ENCODE peak calls at places on chromosomes 7 and 10, in nine cellular contexts. One of them, this sample, is unnamed.

GRCh38 chr10:130013263-130013937 is 49.3 kb upstream of the EBF3 start:
- DNase-seq in fibroblast of lung: no peak
- DNase-seq in fibroblast of the aortic adventitia: peak
- DNase-seq in right lobe of liver: no peak
- DNase-seq in H7: no peak
- DNase-seq in CD8-positive, alpha-beta memory T cell: no peak
- DNase-seq in K562: no peak
- DNase-seq in PC-9: no peak
- DNase-seq in cardiac fibroblast: no peak
- DNase-seq in this sample: no peak

GRCh38 chr7:150941351-150941982 is 36.7 kb downstream of the KCNH2 start:
- DNase-seq in fibroblast of lung: no peak
- DNase-seq in fibroblast of the aortic adventitia: no peak
- DNase-seq in right lobe of liver: no peak
- DNase-seq in H7: peak
- DNase-seq in CD8-positive, alpha-beta memory T cell: no peak
- DNase-seq in K562: no peak
- DNase-seq in PC-9: no peak
- DNase-seq in cardiac fibroblast: no peak
- DNase-seq in this sample: no peak

GRCh38 chr10:17062493-17063487 is 66.8 kb downstream of the CUBN start:
- DNase-seq in fibroblast of lung: peak
- DNase-seq in fibroblast of the aortic adventitia: peak
- DNase-seq in right lobe of liver: no peak
- DNase-seq in H7: peak
- DNase-seq in CD8-positive, alpha-beta memory T cell: no peak
- DNase-seq in K562: no peak
- DNase-seq in PC-9: peak
- DNase-seq in cardiac fibroblast: peak
- DNase-seq in this sample: peak

GRCh38 chr7:19677201-19677600 is 31.6 kb downstream of the POLR1F start:
- DNase-seq in fibroblast of lung: peak
- DNase-seq in fibroblast of the aortic adventitia: peak
- DNase-seq in right lobe of liver: no peak
- DNase-seq in H7: no peak
- DNase-seq in CD8-positive, alpha-beta memory T cell: no peak
- DNase-seq in K562: no peak
- DNase-seq in PC-9: peak
- DNase-seq in cardiac fibroblast: no peak
- DNase-seq in this sample: no peak

GRCh38 chr7:47885309-47886000 is 62.8 kb downstream of the PKD1L1 start:
- DNase-seq in fibroblast of lung: no peak
- DNase-seq in fibroblast of the aortic adventitia: no peak
- DNase-seq in right lobe of liver: no peak
- DNase-seq in H7: no peak
- DNase-seq in CD8-positive, alpha-beta memory T cell: no peak
- DNase-seq in K562: no peak
- DNase-seq in PC-9: no peak
- DNase-seq in cardiac fibroblast: no peak
- DNase-seq in this sample: no peak

GRCh38 chr10:127872871-127873600 is 19.7 kb downstream of the CLRN3 start:
- DNase-seq in fibroblast of lung: peak
- DNase-seq in fibroblast of the aortic adventitia: no peak
- DNase-seq in right lobe of liver: peak
- DNase-seq in H7: no peak
- DNase-seq in CD8-positive, alpha-beta memory T cell: no peak
- DNase-seq in K562: no peak
- DNase-seq in PC-9: no peak
- DNase-seq in cardiac fibroblast: peak
- DNase-seq in this sample: no peak

GRCh38 chr10:63523015-63523414 is 1.8 kb downstream of the REEP3 start:
- DNase-seq in fibroblast of lung: no peak
- DNase-seq in fibroblast of the aortic adventitia: no peak
- DNase-seq in right lobe of liver: no peak
- DNase-seq in H7: no peak
- DNase-seq in CD8-positive, alpha-beta memory T cell: no peak
- DNase-seq in K562: no peak
- DNase-seq in PC-9: no peak
- DNase-seq in cardiac fibroblast: no peak
- DNase-seq in this sample: no peak

GRCh38 chr7:39527296-39527695 is 38.9 kb upstream of the YAE1 start:
- DNase-seq in fibroblast of lung: no peak
- DNase-seq in fibroblast of the aortic adventitia: peak
- DNase-seq in right lobe of liver: no peak
- DNase-seq in H7: no peak
- DNase-seq in CD8-positive, alpha-beta memory T cell: no peak
- DNase-seq in K562: no peak
- DNase-seq in PC-9: no peak
- DNase-seq in cardiac fibroblast: peak
- DNase-seq in this sample: no peak

GRCh38 chr7:130486114-130486962 is 5.5 kb upstream of the MEST start:
- DNase-seq in fibroblast of lung: peak
- DNase-seq in fibroblast of the aortic adventitia: no peak
- DNase-seq in right lobe of liver: peak
- DNase-seq in H7: peak
- DNase-seq in CD8-positive, alpha-beta memory T cell: peak
- DNase-seq in K562: peak
- DNase-seq in PC-9: peak
- DNase-seq in cardiac fibroblast: peak
- DNase-seq in this sample: no peak

GRCh38 chr7:150784954-150785353 is 15.2 kb downstream of the TMEM176B start:
- DNase-seq in fibroblast of lung: no peak
- DNase-seq in fibroblast of the aortic adventitia: no peak
- DNase-seq in right lobe of liver: peak
- DNase-seq in H7: no peak
- DNase-seq in CD8-positive, alpha-beta memory T cell: no peak
- DNase-seq in K562: no peak
- DNase-seq in PC-9: no peak
- DNase-seq in cardiac fibroblast: no peak
- DNase-seq in this sample: no peak

GRCh38 chr10:115956225-115957009 is 316.6 kb downstream of the GFRA1 start:
- DNase-seq in fibroblast of lung: no peak
- DNase-seq in fibroblast of the aortic adventitia: no peak
- DNase-seq in right lobe of liver: no peak
- DNase-seq in H7: no peak
- DNase-seq in CD8-positive, alpha-beta memory T cell: no peak
- DNase-seq in K562: no peak
- DNase-seq in PC-9: no peak
- DNase-seq in cardiac fibroblast: peak
- DNase-seq in this sample: peak

GRCh38 chr10:43689955-43690771 is 41.5 kb upstream of the ZNF32 start:
- DNase-seq in fibroblast of lung: peak
- DNase-seq in fibroblast of the aortic adventitia: peak
- DNase-seq in right lobe of liver: peak
- DNase-seq in H7: peak
- DNase-seq in CD8-positive, alpha-beta memory T cell: peak
- DNase-seq in K562: peak
- DNase-seq in PC-9: no peak
- DNase-seq in cardiac fibroblast: peak
- DNase-seq in this sample: peak

GRCh38 chr10:43688348-43688892 is 39.7 kb upstream of the ZNF32 start:
- DNase-seq in fibroblast of lung: no peak
- DNase-seq in fibroblast of the aortic adventitia: no peak
- DNase-seq in right lobe of liver: no peak
- DNase-seq in H7: no peak
- DNase-seq in CD8-positive, alpha-beta memory T cell: no peak
- DNase-seq in K562: no peak
- DNase-seq in PC-9: no peak
- DNase-seq in cardiac fibroblast: no peak
- DNase-seq in this sample: no peak

GRCh38 chr10:43687373-43687772 is 38.7 kb upstream of the ZNF32 start:
- DNase-seq in fibroblast of lung: no peak
- DNase-seq in fibroblast of the aortic adventitia: no peak
- DNase-seq in right lobe of liver: no peak
- DNase-seq in H7: no peak
- DNase-seq in CD8-positive, alpha-beta memory T cell: no peak
- DNase-seq in K562: no peak
- DNase-seq in PC-9: no peak
- DNase-seq in cardiac fibroblast: no peak
- DNase-seq in this sample: no peak

GRCh38 chr10:43689618-43689954 is 40.9 kb upstream of the ZNF32 start:
- DNase-seq in fibroblast of lung: peak
- DNase-seq in fibroblast of the aortic adventitia: no peak
- DNase-seq in right lobe of liver: peak
- DNase-seq in H7: peak
- DNase-seq in CD8-positive, alpha-beta memory T cell: peak
- DNase-seq in K562: peak
- DNase-seq in PC-9: no peak
- DNase-seq in cardiac fibroblast: peak
- DNase-seq in this sample: no peak

GRCh38 chr10:43689007-43689491 is 40.4 kb upstream of the ZNF32 start:
- DNase-seq in fibroblast of lung: no peak
- DNase-seq in fibroblast of the aortic adventitia: no peak
- DNase-seq in right lobe of liver: no peak
- DNase-seq in H7: no peak
- DNase-seq in CD8-positive, alpha-beta memory T cell: no peak
- DNase-seq in K562: no peak
- DNase-seq in PC-9: no peak
- DNase-seq in cardiac fibroblast: no peak
- DNase-seq in this sample: no peak
- H3K4me3 ChIP-seq in fibroblast of lung: no peak
- H3K4me3 ChIP-seq in fibroblast of the aortic adventitia: no peak
- H3K4me3 ChIP-seq in right lobe of liver: peak
- H3K4me3 ChIP-seq in H7: no peak
- H3K4me3 ChIP-seq in CD8-positive, alpha-beta memory T cell: peak
- H3K4me3 ChIP-seq in K562: no peak
- H3K4me3 ChIP-seq in PC-9: no peak
- H3K4me3 ChIP-seq in cardiac fibroblast: no peak
- H3K4me3 ChIP-seq in this sample: peak

GRCh38 chr10:93995182-93995581 is 1.5 kb downstream of the PLCE1 start:
- DNase-seq in fibroblast of lung: no peak
- DNase-seq in fibroblast of the aortic adventitia: no peak
- DNase-seq in right lobe of liver: no peak
- DNase-seq in H7: no peak
- DNase-seq in CD8-positive, alpha-beta memory T cell: no peak
- DNase-seq in K562: no peak
- DNase-seq in PC-9: no peak
- DNase-seq in cardiac fibroblast: no peak
- DNase-seq in this sample: no peak

GRCh38 chr10:93993782-93994668 is at the start of gene PLCE1:
- DNase-seq in fibroblast of lung: peak
- DNase-seq in fibroblast of the aortic adventitia: peak
- DNase-seq in right lobe of liver: peak
- DNase-seq in H7: peak
- DNase-seq in CD8-positive, alpha-beta memory T cell: no peak
- DNase-seq in K562: peak
- DNase-seq in PC-9: peak
- DNase-seq in cardiac fibroblast: peak
- DNase-seq in this sample: peak

GRCh38 chr10:93991596-93992284 is 2.0 kb upstream of the PLCE1 start:
- DNase-seq in fibroblast of lung: peak
- DNase-seq in fibroblast of the aortic adventitia: peak
- DNase-seq in right lobe of liver: no peak
- DNase-seq in H7: peak
- DNase-seq in CD8-positive, alpha-beta memory T cell: no peak
- DNase-seq in K562: no peak
- DNase-seq in PC-9: peak
- DNase-seq in cardiac fibroblast: peak
- DNase-seq in this sample: peak

GRCh38 chr10:93992400-93993030 is 1.2 kb upstream of the PLCE1 start:
- DNase-seq in fibroblast of lung: peak
- DNase-seq in fibroblast of the aortic adventitia: no peak
- DNase-seq in right lobe of liver: no peak
- DNase-seq in H7: peak
- DNase-seq in CD8-positive, alpha-beta memory T cell: no peak
- DNase-seq in K562: no peak
- DNase-seq in PC-9: no peak
- DNase-seq in cardiac fibroblast: peak
- DNase-seq in this sample: peak

DNA sequence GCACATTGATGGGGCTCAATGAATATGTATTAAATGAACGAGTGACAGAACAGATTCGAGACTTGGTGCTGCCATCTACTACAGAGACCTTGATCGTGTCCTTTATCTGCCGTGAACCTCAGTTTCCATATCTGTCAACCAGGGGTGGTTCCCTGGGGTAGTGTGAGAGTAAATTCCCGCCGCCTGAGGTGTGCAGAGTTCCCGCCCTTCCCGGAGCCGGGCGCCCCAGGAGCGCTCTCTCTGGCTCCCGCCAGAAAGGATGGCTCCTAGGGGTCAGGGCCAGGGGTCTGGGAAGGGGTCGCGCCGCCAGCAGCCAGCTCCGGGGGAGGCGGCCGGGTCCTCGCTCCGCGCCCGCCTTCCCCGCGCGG is 333 bp upstream of the PLCE1 start:
- DNase-seq in fibroblast of lung: no peak
- DNase-seq in fibroblast of the aortic adventitia: no peak
- DNase-seq in right lobe of liver: no peak
- DNase-seq in H7: no peak
- DNase-seq in CD8-positive, alpha-beta memory T cell: no peak
- DNase-seq in K562: no peak
- DNase-seq in PC-9: no peak
- DNase-seq in cardiac fibroblast: no peak
- DNase-seq in this sample: no peak
- H3K4me3 ChIP-seq in fibroblast of lung: peak
- H3K4me3 ChIP-seq in fibroblast of the aortic adventitia: peak
- H3K4me3 ChIP-seq in right lobe of liver: peak
- H3K4me3 ChIP-seq in H7: peak
- H3K4me3 ChIP-seq in CD8-positive, alpha-beta memory T cell: no peak
- H3K4me3 ChIP-seq in K562: no peak
- H3K4me3 ChIP-seq in PC-9: peak
- H3K4me3 ChIP-seq in cardiac fibroblast: peak
- H3K4me3 ChIP-seq in this sample: peak

DNA sequence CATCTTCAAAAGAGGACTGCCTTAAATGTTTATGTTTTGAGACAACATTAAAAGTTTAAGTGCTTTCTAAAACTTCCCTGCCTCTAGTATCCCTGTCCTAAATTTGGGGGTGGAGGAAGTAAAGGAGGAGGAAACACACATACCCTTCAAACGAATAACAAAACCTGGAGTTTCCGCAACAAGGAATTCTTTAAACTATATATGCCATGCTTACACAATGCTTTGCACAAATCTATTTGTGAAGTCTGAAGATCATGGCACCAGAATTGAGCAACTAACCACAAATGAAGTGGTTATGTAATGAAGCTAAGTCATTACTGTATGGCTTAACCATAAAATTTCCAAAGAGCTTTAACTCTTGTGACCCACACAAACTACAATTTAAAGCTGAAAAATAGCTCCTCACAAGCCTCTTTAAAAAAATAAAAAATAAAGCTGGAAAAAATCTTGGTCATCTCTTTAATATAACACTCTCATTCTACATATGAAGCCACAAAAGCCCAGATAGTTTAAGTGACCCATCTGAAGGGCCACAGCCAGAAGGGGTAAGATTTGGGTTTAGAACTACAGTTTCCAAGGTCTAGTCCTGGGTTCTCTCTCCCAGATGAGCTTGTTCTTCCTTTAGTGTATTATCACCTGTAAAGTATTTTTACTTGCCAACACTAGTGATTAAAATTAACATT is 9.4 kb downstream of the NCOA4 start:
- DNase-seq in fibroblast of lung: peak
- DNase-seq in fibroblast of the aortic adventitia: peak
- DNase-seq in right lobe of liver: no peak
- DNase-seq in H7: no peak
- DNase-seq in CD8-positive, alpha-beta memory T cell: no peak
- DNase-seq in K562: no peak
- DNase-seq in PC-9: peak
- DNase-seq in cardiac fibroblast: peak
- DNase-seq in this sample: peak
- H3K4me3 ChIP-seq in fibroblast of lung: no peak
- H3K4me3 ChIP-seq in fibroblast of the aortic adventitia: no peak
- H3K4me3 ChIP-seq in right lobe of liver: no peak
- H3K4me3 ChIP-seq in H7: no peak
- H3K4me3 ChIP-seq in CD8-positive, alpha-beta memory T cell: no peak
- H3K4me3 ChIP-seq in K562: peak
- H3K4me3 ChIP-seq in PC-9: peak
- H3K4me3 ChIP-seq in cardiac fibroblast: no peak
- H3K4me3 ChIP-seq in this sample: peak

GRCh38 chr7:55438765-55439525 is 73.8 kb downstream of the LANCL2 start:
- DNase-seq in fibroblast of lung: peak
- DNase-seq in fibroblast of the aortic adventitia: peak
- DNase-seq in right lobe of liver: no peak
- DNase-seq in H7: peak
- DNase-seq in CD8-positive, alpha-beta memory T cell: no peak
- DNase-seq in K562: no peak
- DNase-seq in PC-9: no peak
- DNase-seq in cardiac fibroblast: no peak
- DNase-seq in this sample: no peak
- H3K4me3 ChIP-seq in fibroblast of lung: no peak
- H3K4me3 ChIP-seq in fibroblast of the aortic adventitia: no peak
- H3K4me3 ChIP-seq in right lobe of liver: no peak
- H3K4me3 ChIP-seq in H7: no peak
- H3K4me3 ChIP-seq in CD8-positive, alpha-beta memory T cell: no peak
- H3K4me3 ChIP-seq in K562: no peak
- H3K4me3 ChIP-seq in PC-9: no peak
- H3K4me3 ChIP-seq in cardiac fibroblast: no peak
- H3K4me3 ChIP-seq in this sample: no peak

This sample was measured in adipocyte.